ENCODE peak calls at places on chromosomes 5 and 9, in five cellular contexts. One of them, this sample, is unnamed.

GRCh38 chr5:59034498-59035186 is 451.8 kb downstream of the RAB3C start:
- DNase-seq in activated CD8-positive, alpha-beta memory T cell treated with anti-CD3 and anti-CD28 coated beads for 24 hours: no peak
- DNase-seq in CD4-positive, alpha-beta T cell: no peak
- DNase-seq in activated effector memory CD4-positive, alpha-beta T cell treated with Interleukin-2 at 50 U/mL for 16 hours: no peak
- DNase-seq in lower lobe of right lung: no peak
- DNase-seq in this sample: no peak

GRCh38 chr9:113370806-113371325 is 5.9 kb downstream of the HDHD3 start:
- DNase-seq in activated CD8-positive, alpha-beta memory T cell treated with anti-CD3 and anti-CD28 coated beads for 24 hours: no peak
- DNase-seq in CD4-positive, alpha-beta T cell: no peak
- DNase-seq in activated effector memory CD4-positive, alpha-beta T cell treated with Interleukin-2 at 50 U/mL for 16 hours: no peak
- DNase-seq in lower lobe of right lung: no peak
- DNase-seq in this sample: no peak

GRCh38 chr9:85716031-85716877 is 25.5 kb downstream of the AGTPBP1 start:
- DNase-seq in activated CD8-positive, alpha-beta memory T cell treated with anti-CD3 and anti-CD28 coated beads for 24 hours: no peak
- DNase-seq in CD4-positive, alpha-beta T cell: no peak
- DNase-seq in activated effector memory CD4-positive, alpha-beta T cell treated with Interleukin-2 at 50 U/mL for 16 hours: no peak
- DNase-seq in lower lobe of right lung: no peak
- DNase-seq in this sample: no peak

GRCh38 chr9:132584616-132585560 is 2.5 kb downstream of the BARHL1 start:
- DNase-seq in activated CD8-positive, alpha-beta memory T cell treated with anti-CD3 and anti-CD28 coated beads for 24 hours: no peak
- DNase-seq in CD4-positive, alpha-beta T cell: no peak
- DNase-seq in activated effector memory CD4-positive, alpha-beta T cell treated with Interleukin-2 at 50 U/mL for 16 hours: no peak
- DNase-seq in lower lobe of right lung: no peak
- DNase-seq in this sample: no peak

GRCh38 chr9:68780735-68781134 is 75.7 kb downstream of the PIP5K1B start:
- DNase-seq in activated CD8-positive, alpha-beta memory T cell treated with anti-CD3 and anti-CD28 coated beads for 24 hours: no peak
- DNase-seq in CD4-positive, alpha-beta T cell: no peak
- DNase-seq in activated effector memory CD4-positive, alpha-beta T cell treated with Interleukin-2 at 50 U/mL for 16 hours: no peak
- DNase-seq in lower lobe of right lung: no peak
- DNase-seq in this sample: no peak

GRCh38 chr5:135221696-135222095 is 177.3 kb downstream of the MACROH2A1 start:
- DNase-seq in activated CD8-positive, alpha-beta memory T cell treated with anti-CD3 and anti-CD28 coated beads for 24 hours: peak
- DNase-seq in CD4-positive, alpha-beta T cell: peak
- DNase-seq in activated effector memory CD4-positive, alpha-beta T cell treated with Interleukin-2 at 50 U/mL for 16 hours: no peak
- DNase-seq in lower lobe of right lung: no peak
- DNase-seq in this sample: no peak

GRCh38 chr5:88964831-88965230 is 81.8 kb upstream of the MEF2C start:
- DNase-seq in activated CD8-positive, alpha-beta memory T cell treated with anti-CD3 and anti-CD28 coated beads for 24 hours: no peak
- DNase-seq in CD4-positive, alpha-beta T cell: no peak
- DNase-seq in activated effector memory CD4-positive, alpha-beta T cell treated with Interleukin-2 at 50 U/mL for 16 hours: no peak
- DNase-seq in lower lobe of right lung: no peak
- DNase-seq in this sample: no peak

GRCh38 chr5:52007230-52007858 is 624.1 kb downstream of the ISL1 start:
- DNase-seq in activated CD8-positive, alpha-beta memory T cell treated with anti-CD3 and anti-CD28 coated beads for 24 hours: no peak
- DNase-seq in CD4-positive, alpha-beta T cell: no peak
- DNase-seq in activated effector memory CD4-positive, alpha-beta T cell treated with Interleukin-2 at 50 U/mL for 16 hours: no peak
- DNase-seq in lower lobe of right lung: no peak
- DNase-seq in this sample: no peak

GRCh38 chr9:106862946-106863740 is at the start of gene ZNF462:
- DNase-seq in activated CD8-positive, alpha-beta memory T cell treated with anti-CD3 and anti-CD28 coated beads for 24 hours: no peak
- DNase-seq in CD4-positive, alpha-beta T cell: no peak
- DNase-seq in activated effector memory CD4-positive, alpha-beta T cell treated with Interleukin-2 at 50 U/mL for 16 hours: no peak
- DNase-seq in lower lobe of right lung: no peak
- DNase-seq in this sample: no peak

GRCh38 chr5:116614603-116614920 is 39.9 kb upstream of the SEMA6A start:
- DNase-seq in activated CD8-positive, alpha-beta memory T cell treated with anti-CD3 and anti-CD28 coated beads for 24 hours: no peak
- DNase-seq in CD4-positive, alpha-beta T cell: no peak
- DNase-seq in activated effector memory CD4-positive, alpha-beta T cell treated with Interleukin-2 at 50 U/mL for 16 hours: no peak
- DNase-seq in lower lobe of right lung: no peak
- DNase-seq in this sample: no peak

GRCh38 chr5:94749048-94749447 is 130.6 kb downstream of the SLF1 start:
- DNase-seq in activated CD8-positive, alpha-beta memory T cell treated with anti-CD3 and anti-CD28 coated beads for 24 hours: no peak
- DNase-seq in CD4-positive, alpha-beta T cell: no peak
- DNase-seq in activated effector memory CD4-positive, alpha-beta T cell treated with Interleukin-2 at 50 U/mL for 16 hours: no peak
- DNase-seq in lower lobe of right lung: no peak
- DNase-seq in this sample: no peak

GRCh38 chr9:20558609-20559016 is 63.7 kb downstream of the MLLT3 start:
- DNase-seq in activated CD8-positive, alpha-beta memory T cell treated with anti-CD3 and anti-CD28 coated beads for 24 hours: no peak
- DNase-seq in CD4-positive, alpha-beta T cell: no peak
- DNase-seq in activated effector memory CD4-positive, alpha-beta T cell treated with Interleukin-2 at 50 U/mL for 16 hours: no peak
- DNase-seq in lower lobe of right lung: no peak
- DNase-seq in this sample: no peak

GRCh38 chr5:135230326-135230925 is 168.6 kb downstream of the MACROH2A1 start:
- DNase-seq in activated CD8-positive, alpha-beta memory T cell treated with anti-CD3 and anti-CD28 coated beads for 24 hours: no peak
- DNase-seq in CD4-positive, alpha-beta T cell: no peak
- DNase-seq in activated effector memory CD4-positive, alpha-beta T cell treated with Interleukin-2 at 50 U/mL for 16 hours: no peak
- DNase-seq in lower lobe of right lung: peak
- DNase-seq in this sample: no peak

GRCh38 chr9:109906766-109907382 is 126.9 kb downstream of the PALM2AKAP2 start:
- DNase-seq in activated CD8-positive, alpha-beta memory T cell treated with anti-CD3 and anti-CD28 coated beads for 24 hours: peak
- DNase-seq in CD4-positive, alpha-beta T cell: no peak
- DNase-seq in activated effector memory CD4-positive, alpha-beta T cell treated with Interleukin-2 at 50 U/mL for 16 hours: no peak
- DNase-seq in lower lobe of right lung: no peak
- DNase-seq in this sample: no peak

GRCh38 chr9:123657099-123657498 is 272.8 kb downstream of the DENND1A start:
- DNase-seq in activated CD8-positive, alpha-beta memory T cell treated with anti-CD3 and anti-CD28 coated beads for 24 hours: no peak
- DNase-seq in CD4-positive, alpha-beta T cell: no peak
- DNase-seq in activated effector memory CD4-positive, alpha-beta T cell treated with Interleukin-2 at 50 U/mL for 16 hours: no peak
- DNase-seq in lower lobe of right lung: no peak
- DNase-seq in this sample: no peak

GRCh38 chr9:94772654-94773303 is 46.3 kb downstream of the AOPEP start:
- DNase-seq in activated CD8-positive, alpha-beta memory T cell treated with anti-CD3 and anti-CD28 coated beads for 24 hours: no peak
- DNase-seq in CD4-positive, alpha-beta T cell: no peak
- DNase-seq in activated effector memory CD4-positive, alpha-beta T cell treated with Interleukin-2 at 50 U/mL for 16 hours: no peak
- DNase-seq in lower lobe of right lung: no peak
- DNase-seq in this sample: no peak

GRCh38 chr9:134602547-134603362 is 38.8 kb upstream of the COL5A1 start:
- DNase-seq in activated CD8-positive, alpha-beta memory T cell treated with anti-CD3 and anti-CD28 coated beads for 24 hours: no peak
- DNase-seq in CD4-positive, alpha-beta T cell: peak
- DNase-seq in activated effector memory CD4-positive, alpha-beta T cell treated with Interleukin-2 at 50 U/mL for 16 hours: no peak
- DNase-seq in lower lobe of right lung: peak
- DNase-seq in this sample: peak

GRCh38 chr5:35482167-35482755 is 135.4 kb upstream of the SPEF2 start:
- DNase-seq in activated CD8-positive, alpha-beta memory T cell treated with anti-CD3 and anti-CD28 coated beads for 24 hours: no peak
- DNase-seq in CD4-positive, alpha-beta T cell: no peak
- DNase-seq in activated effector memory CD4-positive, alpha-beta T cell treated with Interleukin-2 at 50 U/mL for 16 hours: no peak
- DNase-seq in lower lobe of right lung: no peak
- DNase-seq in this sample: no peak

GRCh38 chr5:90020575-90021535 is 388.7 kb downstream of the CETN3 start:
- DNase-seq in activated CD8-positive, alpha-beta memory T cell treated with anti-CD3 and anti-CD28 coated beads for 24 hours: no peak
- DNase-seq in CD4-positive, alpha-beta T cell: no peak
- DNase-seq in activated effector memory CD4-positive, alpha-beta T cell treated with Interleukin-2 at 50 U/mL for 16 hours: no peak
- DNase-seq in lower lobe of right lung: no peak
- DNase-seq in this sample: no peak

GRCh38 chr9:27047126-27047525 is 41.7 kb upstream of the LRRC19 start:
- DNase-seq in activated CD8-positive, alpha-beta memory T cell treated with anti-CD3 and anti-CD28 coated beads for 24 hours: no peak
- DNase-seq in CD4-positive, alpha-beta T cell: no peak
- DNase-seq in activated effector memory CD4-positive, alpha-beta T cell treated with Interleukin-2 at 50 U/mL for 16 hours: no peak
- DNase-seq in lower lobe of right lung: no peak
- DNase-seq in this sample: no peak

GRCh38 chr9:22097712-22098111 is 88.6 kb upstream of the CDKN2B start:
- DNase-seq in activated CD8-positive, alpha-beta memory T cell treated with anti-CD3 and anti-CD28 coated beads for 24 hours: no peak
- DNase-seq in CD4-positive, alpha-beta T cell: no peak
- DNase-seq in activated effector memory CD4-positive, alpha-beta T cell treated with Interleukin-2 at 50 U/mL for 16 hours: no peak
- DNase-seq in lower lobe of right lung: no peak
- DNase-seq in this sample: no peak

GRCh38 chr5:116953251-116953934 is 378.8 kb upstream of the SEMA6A start:
- DNase-seq in activated CD8-positive, alpha-beta memory T cell treated with anti-CD3 and anti-CD28 coated beads for 24 hours: no peak
- DNase-seq in CD4-positive, alpha-beta T cell: no peak
- DNase-seq in activated effector memory CD4-positive, alpha-beta T cell treated with Interleukin-2 at 50 U/mL for 16 hours: no peak
- DNase-seq in lower lobe of right lung: no peak
- DNase-seq in this sample: no peak

GRCh38 chr9:73152953-73153352 is 1.3 kb downstream of the ANXA1 start:
- DNase-seq in activated CD8-positive, alpha-beta memory T cell treated with anti-CD3 and anti-CD28 coated beads for 24 hours: no peak
- DNase-seq in CD4-positive, alpha-beta T cell: no peak
- DNase-seq in activated effector memory CD4-positive, alpha-beta T cell treated with Interleukin-2 at 50 U/mL for 16 hours: no peak
- DNase-seq in lower lobe of right lung: no peak
- DNase-seq in this sample: no peak

GRCh38 chr9:3528466-3528865 is 2.7 kb upstream of the RFX3 start:
- DNase-seq in activated CD8-positive, alpha-beta memory T cell treated with anti-CD3 and anti-CD28 coated beads for 24 hours: peak
- DNase-seq in CD4-positive, alpha-beta T cell: peak
- DNase-seq in activated effector memory CD4-positive, alpha-beta T cell treated with Interleukin-2 at 50 U/mL for 16 hours: peak
- DNase-seq in lower lobe of right lung: no peak
- DNase-seq in this sample: peak

This sample was measured in activated T-helper 2 cell treated with anti-CD3 and anti-CD28 coated beads, Interferon-gamma antibody, Interleukin-2, Interleukin-4, amounts not matched to agents 10 μg/mL and 5 μg/mL and 100 μg/mL, durations not matched to agents 14 hours and 24 hours and 36 hours.